ENCODE peak calls at places on chromosomes 11 and 22, in eight cellular contexts. E is stomach, Q is erythroblast, W is GM12891, L is HCT116, A is uterus, V is HepG2, I is sigmoid colon. D is an unnamed sample.
A peak's percentile ranks its signal among the peaks of the same experiment; 100 is the strongest.

GRCh38 chr11:66546368-66546965 is at the start of gene ACTN3:
- DNase-seq in E (no peak), Q (peak; percentile 35), W (no peak), L (no peak), A (peak; percentile 64), V (peak; percentile 17), I (peak; percentile 87), D (peak; percentile 81)

GRCh38 chr11:126109941-126110731 is 47.5 kb upstream of the CDON start:
- DNase-seq in E (no peak), Q (no peak), W (no peak), L (no peak), A (no peak), V (no peak), I (no peak), D (peak; percentile 70)

GRCh38 chr11:18633256-18634139 is 644 bp downstream of the SPTY2D1 start:
- DNase-seq in E (no peak), Q (peak; percentile 73), W (peak; percentile 18), L (no peak), A (no peak), V (no peak), I (peak; percentile 68), D (no peak)

GRCh38 chr11:79329561-79329960 is 111.3 kb downstream of the TENM4 start:
- DNase-seq in E (no peak), Q (no peak), W (no peak), L (no peak), A (no peak), V (no peak), I (no peak), D (no peak)

GRCh38 chr11:108466405-108466804 is 924 bp downstream of the C11orf65 start:
- DNase-seq in E (no peak), Q (peak; percentile 71), W (no peak), L (no peak), A (no peak), V (no peak), I (no peak), D (no peak)

GRCh38 chr11:86736303-86737143 is 63.8 kb upstream of the PRSS23 start:
- DNase-seq in E (no peak), Q (no peak), W (no peak), L (no peak), A (no peak), V (no peak), I (no peak), D (no peak)

GRCh38 chr22:30266445-30267381 is at the start of gene OSM:
- DNase-seq in E (peak; percentile 70), Q (peak; percentile 84), W (no peak), L (no peak), A (no peak), V (no peak), I (peak; percentile 82), D (peak; percentile 97)

GRCh38 chr11:95092549-95093324 is 3.1 kb downstream of the ENDOD1 start:
- DNase-seq in E (no peak), Q (peak; percentile 67), W (no peak), L (no peak), A (no peak), V (peak; percentile 85), I (no peak), D (no peak)

DNA sequence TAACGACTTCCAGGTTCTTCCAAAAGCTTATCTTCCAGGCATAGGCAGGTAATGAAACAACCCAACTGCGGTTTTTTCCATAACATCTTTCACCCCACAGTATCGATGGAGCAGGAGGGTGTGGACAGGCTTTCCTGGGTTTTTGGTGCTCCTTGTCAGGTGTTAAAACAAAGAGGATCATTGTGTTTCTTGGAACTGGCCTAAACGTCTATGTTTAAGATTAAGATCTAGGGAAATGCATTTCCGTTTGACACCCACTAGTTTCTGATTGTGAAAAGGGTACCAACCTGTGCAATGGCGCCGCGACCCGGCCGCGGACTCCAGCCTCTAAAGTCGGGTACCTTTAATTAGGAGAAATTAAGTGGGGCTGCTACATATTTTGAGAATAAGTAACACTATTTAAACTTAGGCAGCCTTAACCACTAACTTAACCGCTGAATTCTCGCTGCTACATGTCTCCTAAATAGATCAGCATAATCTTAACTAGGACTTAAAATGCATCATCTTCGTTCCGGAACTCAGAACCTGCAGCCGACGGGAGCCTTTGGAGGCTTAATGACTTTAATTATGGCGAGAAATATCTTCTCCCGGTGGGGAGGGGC is 31.5 kb downstream of the C22orf31 start:
- DNase-seq in E (peak; percentile 42), Q (peak; percentile 31), W (no peak), L (peak; percentile 50), A (no peak), V (peak; percentile 72), I (no peak), D (no peak)
- TF ChIP-seq POLR2A in E (no peak), Q (no peak), W (no peak), L (no peak), A (no peak), V (no peak), I (no peak), D (no peak)

GRCh38 chr22:20857838-20858614 is 585 bp downstream of the PI4KA start:
- DNase-seq in E (peak; percentile 78), Q (peak; percentile 89), W (peak; percentile 76), L (peak; percentile 64), A (peak; percentile 90), V (peak; percentile 78), I (peak; percentile 95), D (peak; percentile 96)

GRCh38 chr22:20859615-20860014 is 808 bp downstream of the SNAP29 start:
- DNase-seq in E (no peak), Q (peak; percentile 38), W (no peak), L (no peak), A (no peak), V (no peak), I (no peak), D (no peak)

GRCh38 chr22:20862540-20862939 is 3.7 kb downstream of the SNAP29 start:
- DNase-seq in E (no peak), Q (no peak), W (no peak), L (no peak), A (no peak), V (no peak), I (no peak), D (no peak)

GRCh38 chr22:20857247-20857643 is 1.4 kb downstream of the PI4KA start:
- DNase-seq in E (no peak), Q (peak; percentile 64), W (no peak), L (no peak), A (no peak), V (no peak), I (no peak), D (no peak)

GRCh38 chr22:20858615-20859416 is at the start of the genes PI4KA and SNAP29:
- DNase-seq in E (peak; percentile 99), Q (peak; percentile 99), W (peak; percentile 98), L (peak; percentile 93), A (peak; percentile 99), V (peak; percentile 95), I (peak; percentile 100), D (peak; percentile 100)
- TF ChIP-seq POLR2A in E (no peak), Q (peak; percentile 82), W (peak; percentile 65), L (peak; percentile 40), A (peak; percentile 95), V (no peak), I (peak; percentile 54), D (peak; percentile 73)

GRCh38 chr11:64340671-64341335 is 799 bp downstream of the CCDC88B start:
- DNase-seq in E (peak; percentile 61), Q (peak; percentile 84), W (no peak), L (no peak), A (no peak), V (no peak), I (no peak), D (peak; percentile 96)

GRCh38 chr11:64337538-64338249 is 2.3 kb upstream of the CCDC88B start:
- DNase-seq in E (no peak), Q (peak; percentile 66), W (no peak), L (no peak), A (no peak), V (no peak), I (no peak), D (no peak)

GRCh38 chr11:64341429-64341828 is 1.4 kb downstream of the CCDC88B start:
- DNase-seq in E (no peak), Q (no peak), W (no peak), L (no peak), A (no peak), V (no peak), I (no peak), D (peak; percentile 87)

GRCh38 chr11:64339319-64339718 is 685 bp upstream of the CCDC88B start:
- DNase-seq in E (no peak), Q (peak; percentile 57), W (no peak), L (no peak), A (no peak), V (no peak), I (no peak), D (no peak)

DNA sequence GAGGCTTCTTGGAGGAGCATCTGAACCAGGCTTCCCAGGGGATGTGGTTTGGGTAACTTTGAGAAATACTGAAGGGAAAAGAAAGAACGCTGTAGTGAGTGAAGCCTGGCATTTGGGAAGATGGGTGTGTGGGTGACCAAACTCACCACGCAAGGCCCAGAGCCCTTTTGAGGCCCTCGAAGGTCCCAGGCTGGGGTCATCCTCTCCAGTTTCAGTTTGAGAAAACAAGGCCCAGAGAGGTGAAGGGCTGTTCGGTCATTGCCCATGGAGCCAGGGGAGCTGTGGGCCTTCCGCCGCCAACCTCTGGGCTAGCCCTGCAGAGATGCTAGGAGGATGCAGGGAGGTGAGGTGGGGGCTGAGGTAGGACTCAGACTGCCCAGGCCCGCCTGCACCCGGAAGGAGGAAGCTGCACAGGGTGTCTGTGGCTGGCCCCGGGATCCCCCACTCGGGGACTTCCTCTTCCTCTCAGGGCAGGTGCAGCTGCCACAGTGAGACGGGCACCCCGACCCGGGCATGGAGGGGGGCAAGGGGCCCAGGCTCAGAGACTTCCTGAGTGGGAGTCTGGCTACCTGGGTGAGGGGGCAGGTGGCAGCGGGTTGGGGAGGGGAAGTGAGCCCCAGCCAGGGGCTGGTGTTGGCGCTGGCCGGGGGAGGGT is at the start of gene CCDC88B:
- DNase-seq in E (peak; percentile 66), Q (no peak), W (peak; percentile 86), L (no peak), A (no peak), V (no peak), I (no peak), D (peak; percentile 99)
- TF ChIP-seq POLR2A in E (no peak), Q (no peak), W (peak; percentile 49), L (no peak), A (no peak), V (no peak), I (no peak), D (no peak)

GRCh38 chr22:38111941-38112355 is 1.5 kb upstream of the BAIAP2L2 start:
- DNase-seq in E (peak; percentile 53), Q (no peak), W (no peak), L (no peak), A (no peak), V (peak; percentile 39), I (no peak), D (peak; percentile 61)

GRCh38 chr22:38112361-38112760 is 1.9 kb upstream of the BAIAP2L2 start:
- DNase-seq in E (no peak), Q (no peak), W (no peak), L (no peak), A (no peak), V (no peak), I (no peak), D (no peak)

GRCh38 chr22:38109391-38110000 is 988 bp downstream of the BAIAP2L2 start:
- DNase-seq in E (no peak), Q (peak; percentile 33), W (no peak), L (no peak), A (no peak), V (no peak), I (no peak), D (no peak)

GRCh38 chr22:38110008-38110862 is at the start of gene BAIAP2L2:
- DNase-seq in E (peak; percentile 60), Q (no peak), W (no peak), L (no peak), A (no peak), V (peak; percentile 79), I (no peak), D (no peak)

DNA sequence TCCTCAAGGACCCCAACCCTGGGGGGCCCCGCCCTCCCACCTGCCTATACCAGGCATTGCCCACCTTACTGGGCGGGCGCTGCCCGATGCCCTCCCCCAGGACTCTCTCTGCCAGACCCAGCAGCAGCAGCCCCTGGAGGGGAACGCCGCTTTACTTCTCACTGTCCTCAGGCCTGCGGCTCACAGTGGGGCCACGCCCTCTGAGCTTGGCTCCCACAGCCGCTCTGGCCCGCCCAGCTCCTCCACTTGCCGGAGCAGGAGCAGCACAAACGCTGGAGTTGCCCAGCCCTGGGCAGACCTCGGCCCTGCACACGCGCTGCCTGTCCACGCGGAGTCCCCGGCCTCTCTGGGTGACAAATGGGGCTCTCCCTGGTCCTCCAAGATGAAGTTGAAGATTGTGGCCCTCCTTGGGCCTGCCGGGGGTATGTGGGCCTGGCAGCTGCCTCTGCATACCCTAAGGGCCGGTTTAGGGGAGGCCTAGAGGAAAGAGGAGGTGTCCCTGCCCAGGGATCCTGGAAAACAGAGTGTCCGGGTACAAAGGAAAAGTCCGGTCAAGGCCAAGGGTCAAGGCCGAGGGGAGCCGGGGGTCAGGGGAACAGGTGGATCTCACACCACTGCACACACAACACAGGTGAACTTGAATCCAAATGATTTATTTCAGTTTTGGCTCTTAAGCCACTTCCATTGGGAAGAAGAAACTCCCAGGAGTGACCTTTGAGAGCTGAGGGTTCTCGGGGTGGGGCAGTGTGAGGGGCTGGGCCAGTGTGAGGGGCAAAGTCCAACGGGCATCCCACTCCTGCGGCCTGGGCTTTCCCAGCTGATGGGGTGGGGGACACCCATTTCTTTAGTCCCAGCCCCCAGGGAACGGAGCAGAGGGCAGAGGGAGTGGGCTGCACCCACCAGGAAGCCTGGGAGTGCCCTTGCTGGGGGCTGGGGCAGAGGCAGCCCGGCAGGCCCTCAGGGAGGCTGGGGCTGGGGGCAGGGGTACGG is 674 bp upstream of the BAIAP2L2 start:
- DNase-seq in E (peak; percentile 68), Q (no peak), W (no peak), L (no peak), A (no peak), V (peak; percentile 49), I (no peak), D (no peak)
- TF ChIP-seq POLR2A in E (no peak), Q (no peak), W (no peak), L (no peak), A (no peak), V (peak; percentile 19), I (no peak), D (no peak)

D was measured in spleen.